ENCODE peak calls at places on chromosome 11, in six cellular contexts. O is K562, H is GM23248, E is PC-3, S is mesendoderm, L is DND-41. G is an unnamed sample.

GRCh38 chr11:82586581-82586980 is 147.1 kb downstream of the FAM181B start:
- DNase-seq in O (no peak), H (no peak), E (no peak), S (peak; percentile 23), L (no peak), G (no peak)

GRCh38 chr11:126175261-126175885 is 36.1 kb downstream of the RPUSD4 start:
- DNase-seq in O (no peak), H (peak; percentile 42), E (no peak), S (no peak), L (no peak), G (no peak)

GRCh38 chr11:122731500-122731913 is 76.0 kb downstream of the UBASH3B start:
- DNase-seq in O (no peak), H (peak; percentile 92), E (peak; percentile 87), S (no peak), L (no peak), G (peak; percentile 54)

GRCh38 chr11:46200537-46201281 is 76.8 kb upstream of the CREB3L1 start:
- DNase-seq in O (no peak), H (peak; percentile 83), E (peak; percentile 61), S (no peak), L (no peak), G (no peak)

GRCh38 chr11:27455667-27456066 is 16.9 kb downstream of the LGR4 start:
- DNase-seq in O (no peak), H (no peak), E (no peak), S (no peak), L (no peak), G (no peak)

GRCh38 chr11:67271548-67272284 is 5.4 kb downstream of the GRK2 start:
- DNase-seq in O (no peak), H (no peak), E (no peak), S (no peak), L (peak; percentile 77), G (no peak)

GRCh38 chr11:32438883-32439487 is 3.6 kb upstream of the WT1 start:
- DNase-seq in O (no peak), H (no peak), E (no peak), S (no peak), L (no peak), G (no peak)

GRCh38 chr11:116513894-116514293 is 258.9 kb downstream of the BUD13 start:
- DNase-seq in O (peak; percentile 66), H (peak; percentile 62), E (peak; percentile 63), S (peak; percentile 78), L (peak; percentile 20), G (peak; percentile 59)

GRCh38 chr11:107564877-107565218 is 687 bp downstream of the ALKBH8 start:
- DNase-seq in O (no peak), H (no peak), E (no peak), S (no peak), L (no peak), G (no peak)

GRCh38 chr11:5293028-5293427 is 8.7 kb downstream of the OR51B4 start:
- DNase-seq in O (no peak), H (no peak), E (peak; percentile 6), S (no peak), L (no peak), G (no peak)

GRCh38 chr11:5288912-5289525 is 12.7 kb downstream of the OR51B4 start:
- DNase-seq in O (peak; percentile 66), H (peak; percentile 60), E (no peak), S (no peak), L (no peak), G (no peak)

GRCh38 chr11:5291207-5291838 is 10.4 kb downstream of the OR51B4 start:
- DNase-seq in O (peak; percentile 88), H (peak; percentile 56), E (peak; percentile 46), S (peak; percentile 81), L (no peak), G (peak; percentile 68)

GRCh38 chr11:5288108-5288911 is 13.4 kb downstream of the OR51B4 start:
- DNase-seq in O (peak; percentile 95), H (peak; percentile 54), E (no peak), S (peak; percentile 11), L (no peak), G (no peak)

DNA sequence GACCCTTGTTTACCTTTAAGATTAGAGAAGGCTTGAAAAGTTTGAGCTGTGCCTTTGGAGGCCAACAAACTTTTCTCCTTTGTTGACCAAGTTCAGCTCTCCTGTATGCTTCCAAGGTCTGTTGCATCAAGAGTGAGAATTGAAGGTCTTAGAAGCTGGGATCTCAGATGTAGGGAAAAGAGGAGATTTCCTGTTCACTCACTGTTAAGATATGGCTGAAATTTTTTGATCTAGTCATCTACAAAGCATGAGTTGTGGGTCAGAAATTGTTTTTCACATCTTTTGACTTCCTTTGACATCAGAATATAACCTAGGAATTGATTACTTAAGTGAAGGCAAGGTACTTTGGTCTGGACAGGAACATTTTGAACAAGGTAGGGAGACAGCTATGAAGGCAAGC is 12.1 kb downstream of the OR51B4 start:
- DNase-seq in O (no peak), H (peak; percentile 38), E (no peak), S (no peak), L (no peak), G (no peak)
- H3K79me2 ChIP-seq in O (peaks cover 72% of the 10 kb centered on the region), H (no peaks in the 10 kb centered on the region), E (no peaks in the 10 kb centered on the region), S (no peaks in the 10 kb centered on the region), L (no peaks in the 10 kb centered on the region), G (no peaks in the 10 kb centered on the region)

DNA sequence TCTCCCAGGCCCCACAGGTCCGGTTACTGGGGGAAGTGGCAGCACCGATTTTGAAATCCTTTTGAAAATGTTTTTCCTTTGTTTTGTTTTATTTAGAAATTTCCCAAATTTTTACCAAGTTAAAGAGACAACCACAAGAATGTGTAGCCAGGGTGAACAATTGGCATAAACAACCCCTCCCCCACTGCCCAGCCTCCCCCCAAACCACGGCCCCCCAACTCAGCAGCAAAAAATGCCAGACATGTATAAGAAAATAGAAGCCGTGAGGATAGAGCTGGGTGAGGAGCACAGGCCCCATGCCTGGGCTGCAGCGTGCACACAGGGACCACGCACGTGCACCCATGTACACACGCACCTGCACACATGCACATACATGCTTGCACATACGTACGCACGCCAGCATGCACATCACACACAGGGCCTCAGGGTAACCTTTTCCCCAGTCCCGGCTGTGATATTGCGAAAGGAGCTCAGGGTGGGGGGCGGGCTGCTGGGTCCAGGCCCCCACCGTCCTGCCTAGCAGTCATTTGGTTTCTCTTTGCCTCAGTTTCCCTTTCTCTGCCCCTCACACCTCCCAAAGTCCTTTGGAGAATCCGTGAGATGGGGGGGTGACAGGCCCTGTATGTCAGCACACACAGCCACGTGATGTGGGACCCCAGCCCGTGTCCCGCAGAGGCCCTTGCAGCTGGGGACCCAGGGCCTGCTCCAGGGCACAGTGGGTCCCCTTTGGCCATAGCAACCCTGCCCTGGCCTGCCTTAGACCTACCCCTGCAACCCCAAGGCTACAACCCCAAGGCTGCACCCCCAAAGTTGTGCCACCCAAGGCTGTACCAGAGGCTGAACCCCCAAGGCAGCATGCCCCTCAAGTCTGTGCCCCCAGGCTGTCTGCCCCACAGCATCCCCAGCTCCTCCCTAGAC is 42.9 kb downstream of the IGF2 start:
- DNase-seq in O (no peak), H (peak; percentile 56), E (no peak), S (no peak), L (no peak), G (no peak)
- H3K79me2 ChIP-seq in O (no peaks in the 10 kb centered on the region), H (no peaks in the 10 kb centered on the region), E (no peaks in the 10 kb centered on the region), S (no peaks in the 10 kb centered on the region), L (no peaks in the 10 kb centered on the region), G (no peaks in the 10 kb centered on the region)

DNA sequence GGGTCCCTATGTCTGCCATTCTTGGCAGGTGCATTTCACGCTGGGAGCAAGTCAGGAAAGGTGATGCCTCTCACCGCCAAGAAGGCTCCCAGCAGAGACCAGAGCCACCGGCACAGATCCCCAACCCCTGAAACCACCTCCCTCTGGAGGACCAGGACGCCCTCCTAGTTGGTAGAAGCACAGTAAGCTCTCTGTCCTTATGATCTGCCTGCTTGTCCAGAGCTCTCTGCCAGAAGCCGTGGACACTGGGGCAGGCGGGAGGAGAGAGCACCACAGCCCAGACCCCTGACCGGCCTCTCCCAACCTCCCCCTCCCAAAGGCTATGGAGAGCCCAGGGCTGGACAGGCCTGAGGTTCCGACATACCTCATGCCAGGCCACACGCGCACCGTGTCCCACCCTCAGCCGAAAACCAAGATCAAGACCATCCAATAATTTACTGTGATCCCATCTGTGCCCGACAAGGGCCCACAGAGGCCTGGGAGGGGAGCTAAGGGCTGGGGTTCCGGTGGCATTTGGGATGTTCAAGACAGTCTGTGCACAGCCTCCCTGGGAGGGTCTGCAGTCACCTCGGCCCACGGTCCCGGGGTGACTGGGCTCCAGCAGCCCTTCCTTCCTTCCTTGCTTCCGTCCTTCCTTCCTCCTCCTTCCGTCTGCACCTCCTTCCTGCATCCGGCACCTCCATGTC is 3.4 kb downstream of the HRAS start:
- DNase-seq in O (no peak), H (no peak), E (no peak), S (no peak), L (no peak), G (no peak)
- H3K79me2 ChIP-seq in O (peaks cover 17% of the 10 kb centered on the region), H (peaks cover 17% of the 10 kb centered on the region), E (peaks cover 16% of the 10 kb centered on the region), S (peaks cover 7% of the 10 kb centered on the region), L (peaks cover 18% of the 10 kb centered on the region), G (peaks cover 18% of the 10 kb centered on the region)

GRCh38 chr11:12695221-12695794 is 21.1 kb downstream of the TEAD1 start:
- DNase-seq in O (no peak), H (no peak), E (no peak), S (no peak), L (no peak), G (no peak)

GRCh38 chr11:12698049-12698448 is 23.8 kb downstream of the TEAD1 start:
- DNase-seq in O (no peak), H (no peak), E (no peak), S (peak; percentile 63), L (no peak), G (no peak)

GRCh38 chr11:12696911-12697581 is 22.8 kb downstream of the TEAD1 start:
- DNase-seq in O (no peak), H (no peak), E (peak; percentile 85), S (peak; percentile 42), L (no peak), G (no peak)

GRCh38 chr11:12694182-12694531 is 19.9 kb downstream of the TEAD1 start:
- DNase-seq in O (no peak), H (peak; percentile 62), E (no peak), S (no peak), L (no peak), G (no peak)

GRCh38 chr11:12695878-12696277 is 21.7 kb downstream of the TEAD1 start:
- DNase-seq in O (no peak), H (peak; percentile 41), E (no peak), S (no peak), L (no peak), G (no peak)
- H3K79me2 ChIP-seq in O (peaks cover 25% of the 10 kb centered on the region), H (peaks cover 95% of the 10 kb centered on the region), E (peaks cover 90% of the 10 kb centered on the region), S (peaks cover 83% of the 10 kb centered on the region), L (no peaks in the 10 kb centered on the region), G (peaks cover 100% of the 10 kb centered on the region)

DNA sequence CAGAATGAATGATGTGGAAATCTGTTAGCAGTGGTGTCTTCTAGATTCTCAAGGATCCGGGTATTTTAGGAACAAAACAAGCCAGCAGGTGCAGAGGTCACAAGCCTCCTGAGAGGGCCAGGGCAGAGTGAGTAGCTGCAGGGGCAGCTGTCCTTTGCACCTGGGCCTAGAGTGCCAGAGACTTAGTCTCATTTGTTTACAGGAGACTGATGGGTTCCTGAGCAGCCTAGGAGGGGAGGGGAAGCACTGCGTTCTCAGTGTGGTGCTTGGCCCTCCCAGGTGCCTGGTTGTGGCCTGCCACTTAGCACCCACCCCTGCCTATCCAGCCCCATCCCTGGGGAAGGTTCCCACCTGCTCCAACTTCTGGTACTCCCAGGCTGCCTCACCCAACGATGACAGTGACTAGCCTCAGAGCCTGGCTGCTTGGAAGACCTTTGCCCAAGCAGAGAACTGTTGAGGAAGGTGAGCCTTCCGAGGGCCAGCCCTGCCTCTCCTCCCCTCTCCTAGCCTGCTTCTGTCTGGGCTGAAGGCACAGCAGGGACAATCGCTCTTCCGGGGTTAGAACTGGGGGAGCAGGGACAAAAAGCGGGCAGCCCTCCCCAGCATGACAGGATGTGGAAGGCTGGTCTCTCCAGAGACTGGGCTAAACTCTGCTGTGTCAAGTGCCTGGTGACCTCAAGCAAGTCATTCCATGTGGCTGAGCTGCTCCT is 10.1 kb downstream of the KCNQ1OT1 start:
- DNase-seq in O (no peak), H (no peak), E (no peak), S (no peak), L (no peak), G (peak; percentile 50)
- H3K79me2 ChIP-seq in O (peaks cover 96% of the 10 kb centered on the region), H (peaks cover 100% of the 10 kb centered on the region), E (peaks cover 98% of the 10 kb centered on the region), S (no peaks in the 10 kb centered on the region), L (peaks cover 4% of the 10 kb centered on the region), G (peaks cover 62% of the 10 kb centered on the region)